ENCODE peak calls at places on chromosomes 6 and 20, in four cellular contexts. R, O, G and X are unnamed samples.

GRCh38 chr6:96990462-96990861 is 65.9 kb downstream of the KLHL32 start:
- DNase-seq in R (no peak), O (no peak), G (no peak), X (no peak)

GRCh38 chr6:151803743-151804142 is 3.7 kb upstream of the ESR1 start:
- DNase-seq in R (no peak), O (no peak), G (no peak), X (no peak)

GRCh38 chr6:95431637-95432228 is 145.6 kb upstream of the MANEA start:
- DNase-seq in R (peak; percentile 56), O (peak; percentile 51), G (peak; percentile 27), X (peak; percentile 24)

GRCh38 chr6:154648776-154649175 is 84.4 kb upstream of the SCAF8 start:
- DNase-seq in R (no peak), O (no peak), G (no peak), X (no peak)

GRCh38 chr20:21698494-21699215 is 6.8 kb upstream of the PAX1 start:
- DNase-seq in R (no peak), O (no peak), G (no peak), X (no peak)

GRCh38 chr6:82917346-82918064 is 148.1 kb downstream of the UBE3D start:
- DNase-seq in R (no peak), O (no peak), G (no peak), X (no peak)

GRCh38 chr6:36856277-36856676 is 17.0 kb upstream of the CPNE5 start:
- DNase-seq in R (no peak), O (no peak), G (no peak), X (no peak)

GRCh38 chr20:7897965-7898364 is 42.3 kb downstream of the HAO1 start:
- DNase-seq in R (no peak), O (no peak), G (no peak), X (no peak)

GRCh38 chr6:107699191-107700015 is 124.7 kb downstream of the SCML4 start:
- DNase-seq in R (no peak), O (no peak), G (no peak), X (no peak)

GRCh38 chr20:37581246-37581645 is 53.6 kb upstream of the BLCAP start:
- DNase-seq in R (no peak), O (no peak), G (no peak), X (no peak)

GRCh38 chr6:25499851-25500250 is 152.2 kb upstream of the SCGN start:
- DNase-seq in R (no peak), O (no peak), G (no peak), X (no peak)

GRCh38 chr20:56945901-56946300 is 316.8 kb downstream of the TFAP2C start:
- DNase-seq in R (no peak), O (no peak), G (no peak), X (no peak)

GRCh38 chr20:56941101-56941686 is 312.1 kb downstream of the TFAP2C start:
- DNase-seq in R (no peak), O (no peak), G (no peak), X (no peak)

GRCh38 chr20:56943946-56944345 is 314.8 kb downstream of the TFAP2C start:
- DNase-seq in R (no peak), O (no peak), G (no peak), X (no peak)

GRCh38 chr20:56944546-56944945 is 315.4 kb downstream of the TFAP2C start:
- DNase-seq in R (no peak), O (no peak), G (no peak), X (no peak)

GRCh38 chr20:56945057-56945456 is 316.0 kb downstream of the TFAP2C start:
- DNase-seq in R (peak; percentile 27), O (no peak), G (no peak), X (no peak)
- TF ChIP-seq CTCF in R (no peak), O (no peak), G (no peak), X (no peak)

DNA sequence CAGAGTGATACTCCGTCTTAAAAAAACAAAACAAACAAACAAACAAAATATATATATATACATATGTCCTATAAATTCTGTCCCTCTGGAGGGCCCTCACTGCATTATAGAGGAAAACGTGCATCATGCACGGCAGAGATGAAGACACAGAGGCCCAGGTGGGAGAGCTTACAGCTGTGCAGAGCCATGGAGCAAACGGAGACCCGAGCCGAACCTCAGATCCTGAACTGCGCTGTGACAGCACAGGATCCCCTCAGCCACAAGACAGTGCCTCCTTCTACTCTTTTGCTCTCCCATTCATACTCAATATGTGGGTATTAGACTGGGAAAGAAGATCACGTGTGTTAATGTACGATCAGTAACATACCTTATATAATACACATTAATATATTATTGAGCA is 81.6 kb downstream of the ZNF217 start:
- DNase-seq in R (no peak), O (no peak), G (no peak), X (no peak)
- TF ChIP-seq CTCF in R (no peak), O (no peak), G (no peak), X (no peak)

GRCh38 chr6:27754408-27754782 is 157.8 kb downstream of the OR2B2 start:
- DNase-seq in R (no peak), O (no peak), G (no peak), X (no peak)

GRCh38 chr6:27755768-27756167 is 156.4 kb downstream of the OR2B2 start:
- DNase-seq in R (peak; percentile 91), O (no peak), G (no peak), X (no peak)

GRCh38 chr6:27757307-27757706 is 154.9 kb downstream of the OR2B2 start:
- DNase-seq in R (no peak), O (peak; percentile 43), G (peak; percentile 38), X (peak; percentile 51)

GRCh38 chr6:27752038-27752885 is 159.9 kb downstream of the OR2B2 start:
- DNase-seq in R (peak; percentile 88), O (peak; percentile 57), G (peak; percentile 58), X (peak; percentile 44)

GRCh38 chr6:27753668-27754407 is 158.4 kb downstream of the OR2B2 start:
- DNase-seq in R (peak; percentile 97), O (peak; percentile 69), G (peak; percentile 77), X (peak; percentile 74)
- TF ChIP-seq CTCF in R (no peak), O (no peak), G (no peak), X (no peak)

DNA sequence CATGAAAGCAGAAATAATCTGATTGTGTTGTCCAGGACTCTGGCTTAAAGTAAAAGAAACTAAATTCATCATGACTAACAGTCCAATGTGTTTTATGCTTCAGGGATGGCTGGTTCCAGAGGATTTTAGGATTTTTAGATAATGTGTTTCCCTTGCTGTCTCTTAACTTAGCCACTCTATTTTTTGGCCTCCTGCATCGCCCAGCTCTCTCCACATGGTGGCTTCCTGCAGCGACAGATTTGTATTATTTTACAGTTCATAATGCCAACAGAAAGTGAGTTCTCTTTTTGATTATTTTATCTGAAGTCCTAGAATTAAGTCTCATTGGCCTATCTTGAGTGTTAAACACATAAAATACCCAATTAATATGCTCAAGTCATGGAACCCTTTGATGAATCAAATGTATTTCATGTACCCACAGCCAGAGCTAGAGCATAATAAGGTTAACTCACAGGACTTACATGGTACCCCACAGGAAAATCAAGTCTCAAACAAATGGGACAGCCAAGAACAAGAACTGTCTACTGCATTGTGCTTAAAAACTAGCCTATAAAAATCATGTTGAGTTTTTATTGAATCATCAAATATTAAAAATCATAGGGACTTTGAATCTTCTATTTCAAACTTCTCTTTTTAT is 582.5 kb downstream of the DOK5 start:
- DNase-seq in R (no peak), O (no peak), G (no peak), X (no peak)
- TF ChIP-seq CTCF in R (peak; percentile 36), O (no peak), G (no peak), X (no peak)

DNA sequence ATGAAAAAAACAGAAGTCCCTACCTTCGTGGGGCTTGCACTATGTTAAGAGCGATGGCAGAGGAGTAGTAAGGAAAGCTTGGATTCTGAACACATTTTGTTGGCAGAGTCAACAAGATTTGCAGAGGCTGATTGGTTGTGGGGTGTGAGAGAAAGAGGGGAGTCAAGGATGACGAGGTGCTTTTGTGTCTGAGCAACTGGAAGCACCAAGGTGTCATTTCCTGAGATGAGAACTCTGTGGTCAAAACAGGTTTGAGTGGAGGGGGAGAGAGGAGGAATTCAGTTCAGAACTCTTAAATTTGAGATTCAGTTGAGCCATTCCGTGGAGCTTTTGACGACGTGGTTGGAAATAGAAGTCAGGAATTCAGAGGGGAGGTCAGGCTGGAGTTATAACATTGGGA is 3.5 kb downstream of the OCSTAMP start:
- DNase-seq in R (no peak), O (no peak), G (no peak), X (no peak)
- TF ChIP-seq CTCF in R (no peak), O (no peak), G (no peak), X (no peak)

GRCh38 chr6:98039876-98040605 is 757.0 kb upstream of the MMS22L start:
- DNase-seq in R (peak; percentile 11), O (no peak), G (no peak), X (no peak)
- TF ChIP-seq CTCF in R (no peak), O (no peak), G (no peak), X (peak; percentile 31)

GRCh38 chr6:46465294-46466165 is 25.7 kb downstream of the RCAN2 start:
- DNase-seq in R (no peak), O (no peak), G (no peak), X (no peak)
- TF ChIP-seq CTCF in R (no peak), O (no peak), G (no peak), X (no peak)

GRCh38 chr20:4817230-4817671 is 95.5 kb downstream of the PRND start:
- DNase-seq in R (peak; percentile 34), O (no peak), G (no peak), X (no peak)
- TF ChIP-seq CTCF in R (no peak), O (no peak), G (no peak), X (no peak)

DNA sequence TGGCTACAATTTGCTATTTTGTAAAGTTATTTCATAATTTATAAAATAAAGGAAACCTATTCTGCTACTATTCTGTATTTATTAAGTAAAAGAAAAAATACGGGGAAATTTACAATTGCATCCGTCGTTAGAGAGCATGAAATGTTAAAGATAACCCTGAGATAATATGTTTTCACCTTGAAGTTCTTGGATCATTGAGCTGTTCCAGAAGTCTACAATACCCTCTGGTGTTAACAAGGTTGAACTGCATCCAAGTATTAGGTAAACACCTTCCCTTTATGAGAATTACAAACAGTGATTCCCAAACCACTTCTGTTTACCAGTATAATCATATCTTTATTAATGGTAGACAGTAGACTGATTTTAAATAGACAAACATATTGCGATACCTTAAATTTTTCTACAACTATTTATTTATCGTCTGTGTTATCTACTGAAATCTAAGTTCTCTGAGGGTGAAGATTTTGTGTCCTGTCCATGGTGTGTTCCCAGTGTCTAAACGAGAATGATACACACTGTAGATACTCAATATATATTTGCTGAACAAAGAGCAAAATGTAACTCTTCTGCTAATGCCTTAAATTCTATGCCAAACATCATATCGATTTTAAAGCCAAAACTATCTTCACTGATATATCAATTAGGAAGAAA is 28.2 kb downstream of the TBC1D32 start:
- DNase-seq in R (peak; percentile 58), O (no peak), G (peak; percentile 21), X (peak; percentile 21)
- TF ChIP-seq CTCF in R (peak; percentile 42), O (peak; percentile 68), G (peak; percentile 6), X (peak; percentile 60)